ENCODE peak calls at places on chromosomes 11 and 22, in ten cellular contexts. M is HepG2, E is AG04450, U is activated B cell treated with CpG ODN at 0.5 μM for 24 hours, R is dorsolateral prefrontal cortex, I is choroid plexus epithelial cell, N is GM10248, A is neural progenitor cell, K is HL-60, G is endothelial cell of umbilical vein. Z is an unnamed sample.

GRCh38 chr11:104556606-104557301 is 341.5 kb downstream of the CASP12 start:
- DNase-seq in A (no peak), K (no peak), I (no peak), G (no peak), R (no peak), M (no peak), N (no peak), E (no peak), U (no peak), Z (no peak)

GRCh38 chr11:70948416-70948815 is 304.0 kb downstream of the SHANK2 start:
- DNase-seq in G (no peak), K (no peak), N (no peak), E (no peak), A (no peak), U (no peak), I (no peak), M (no peak), R (no peak), Z (no peak)

GRCh38 chr11:107705027-107705426 is 6.8 kb downstream of the SLN start:
- DNase-seq in N (no peak), M (no peak), U (no peak), G (peak; percentile 48), R (no peak), K (no peak), I (peak; percentile 72), A (no peak), E (peak; percentile 34), Z (peak; percentile 83)

GRCh38 chr11:3942160-3942955 is 86.9 kb downstream of the STIM1 start:
- DNase-seq in E (no peak), M (peak; percentile 84), R (no peak), I (peak; percentile 30), A (no peak), U (no peak), K (no peak), G (no peak), N (no peak), Z (no peak)

GRCh38 chr11:40027737-40028136 is 1431.7 kb downstream of the LRRC4C start:
- DNase-seq in R (no peak), N (no peak), G (no peak), I (no peak), U (no peak), E (no peak), M (no peak), K (no peak), A (no peak), Z (no peak)

GRCh38 chr11:115665958-115666357 is 161.7 kb upstream of the CADM1 start:
- DNase-seq in G (no peak), K (no peak), A (no peak), M (no peak), N (no peak), U (no peak), R (no peak), I (no peak), E (no peak), Z (no peak)

GRCh38 chr11:62245271-62245753 is 3.3 kb downstream of the SCGB1D2 start:
- DNase-seq in U (no peak), M (peak; percentile 50), A (peak; percentile 72), I (peak; percentile 58), N (peak; percentile 30), R (no peak), E (no peak), K (peak; percentile 5), G (peak; percentile 51), Z (peak; percentile 18)

GRCh38 chr11:65308281-65308891 is 6.3 kb upstream of the CDC42EP2 start:
- DNase-seq in G (peak; percentile 58), N (no peak), K (no peak), E (no peak), I (peak; percentile 35), A (no peak), U (no peak), R (no peak), M (no peak), Z (no peak)

DNA sequence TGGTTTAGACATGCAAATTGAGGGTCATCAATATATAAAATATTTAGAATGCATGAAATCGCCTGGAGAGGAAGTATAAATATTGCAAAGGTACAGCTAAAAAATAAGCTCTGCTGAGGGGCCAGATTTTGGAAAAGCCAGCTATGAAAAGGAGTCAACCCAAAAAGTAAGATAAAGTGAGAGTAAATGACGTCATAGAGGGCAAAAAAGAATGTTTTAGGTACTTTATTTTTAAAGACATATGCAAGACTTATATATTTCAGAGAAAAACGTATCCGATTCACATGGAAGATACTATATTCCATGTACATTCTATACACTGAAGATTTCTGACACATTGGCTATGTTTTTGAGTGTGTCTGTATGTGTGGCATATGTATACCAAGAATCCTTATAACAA is 13.6 kb downstream of the GRM5 start:
- DNase-seq in K (no peak), M (no peak), E (no peak), R (no peak), G (no peak), U (no peak), A (no peak), N (no peak), I (no peak), Z (no peak)
- TF ChIP-seq CTCF in K (no peak), M (no peak), E (no peak), R (no peak), G (no peak), U (no peak), A (no peak), N (no peak), I (no peak), Z (no peak)

GRCh38 chr11:131864205-131864604 is 493.8 kb downstream of the NTM start:
- DNase-seq in U (no peak), K (no peak), I (no peak), R (no peak), N (no peak), A (peak; percentile 60), E (no peak), G (peak; percentile 36), M (no peak), Z (no peak)

GRCh38 chr11:131867457-131868257 is 497.2 kb downstream of the NTM start:
- DNase-seq in A (peak; percentile 84), N (peak; percentile 76), G (peak; percentile 80), U (no peak), M (peak; percentile 20), I (peak; percentile 95), K (peak; percentile 6), E (peak; percentile 81), R (peak; percentile 76), Z (peak; percentile 81)

GRCh38 chr11:131865860-131866259 is 495.4 kb downstream of the NTM start:
- DNase-seq in G (no peak), A (no peak), M (no peak), K (no peak), E (no peak), I (no peak), N (no peak), U (no peak), R (no peak), Z (no peak)

GRCh38 chr11:131868769-131869482 is 498.5 kb downstream of the NTM start:
- DNase-seq in M (no peak), E (no peak), A (no peak), I (peak; percentile 51), N (no peak), R (no peak), K (no peak), G (peak; percentile 55), U (no peak), Z (no peak)

DNA sequence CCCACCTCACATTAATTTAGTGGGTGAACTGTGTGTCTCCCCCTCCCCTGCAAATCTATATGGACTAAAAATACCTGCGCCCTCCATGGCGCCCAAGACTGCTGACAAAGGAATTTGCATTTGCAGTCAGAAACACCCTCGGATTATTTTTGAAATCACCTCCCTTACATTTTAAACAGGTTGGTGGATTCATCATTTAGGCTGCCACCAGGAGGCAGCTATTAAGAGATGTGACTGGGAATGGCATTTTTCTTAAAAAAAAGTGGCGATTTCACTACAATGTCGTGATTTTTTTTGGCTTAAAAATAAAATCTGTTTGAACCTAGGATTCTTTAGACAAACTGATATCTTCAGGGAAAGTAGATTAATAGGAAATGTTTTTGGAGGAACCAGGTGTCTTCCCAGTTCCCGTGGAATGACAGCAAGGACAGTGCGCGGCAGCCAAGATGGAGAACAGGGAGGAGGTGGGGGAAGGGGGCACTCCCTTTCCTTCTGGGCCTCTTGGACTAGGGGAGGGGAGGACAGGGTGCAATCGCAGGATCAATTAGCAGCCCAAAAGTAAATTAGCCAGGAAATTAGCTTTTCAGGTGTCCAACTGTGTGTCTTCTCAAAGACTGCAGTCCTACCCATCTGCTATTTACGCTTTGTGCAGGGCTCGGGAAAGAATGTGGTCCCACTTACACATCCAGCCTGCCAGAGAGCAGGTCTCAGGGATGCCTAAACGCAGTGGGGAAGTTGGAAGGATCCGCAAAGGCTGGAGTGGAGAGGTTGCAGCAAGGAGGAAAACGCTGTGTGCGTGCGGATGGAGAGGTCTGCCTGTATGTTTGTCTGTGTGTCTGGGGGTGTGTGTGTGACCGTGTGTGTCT is 496.4 kb downstream of the NTM start:
- DNase-seq in N (no peak), I (no peak), R (no peak), M (no peak), A (peak; percentile 61), K (no peak), U (no peak), G (no peak), E (no peak), Z (no peak)
- TF ChIP-seq CTCF in N (no peak), I (peak; percentile 40), R (no peak), M (no peak), A (peak; percentile 38), K (no peak), U (no peak), G (no peak), E (no peak), Z (peak; percentile 24)

GRCh38 chr22:39662677-39663034 is 92.1 kb downstream of the CACNA1I start:
- DNase-seq in I (no peak), R (no peak), A (peak; percentile 55), E (no peak), M (no peak), K (no peak), N (no peak), U (no peak), G (no peak), Z (no peak)
- TF ChIP-seq CTCF in I (no peak), R (no peak), A (peak; percentile 25), E (no peak), M (no peak), K (no peak), N (no peak), U (no peak), G (no peak), Z (no peak)

GRCh38 chr22:33865248-33865647 is 55.0 kb downstream of the LARGE1 start:
- DNase-seq in I (no peak), E (no peak), K (no peak), G (no peak), R (no peak), U (no peak), N (no peak), A (no peak), M (peak; percentile 61), Z (no peak)

GRCh38 chr22:33867118-33867863 is 53.0 kb downstream of the LARGE1 start:
- DNase-seq in E (no peak), G (no peak), U (no peak), A (no peak), K (no peak), I (peak; percentile 46), R (no peak), M (peak; percentile 48), N (no peak), Z (no peak)

GRCh38 chr22:33865996-33866395 is 54.3 kb downstream of the LARGE1 start:
- DNase-seq in K (no peak), A (no peak), U (no peak), M (no peak), G (no peak), E (no peak), N (no peak), I (no peak), R (no peak), Z (no peak)

GRCh38 chr22:33866521-33866920 is 53.8 kb downstream of the LARGE1 start:
- DNase-seq in G (no peak), U (no peak), M (no peak), A (no peak), E (no peak), K (no peak), R (no peak), I (no peak), N (no peak), Z (no peak)

GRCh38 chr22:33864723-33865130 is 55.5 kb downstream of the LARGE1 start:
- DNase-seq in G (no peak), M (peak; percentile 63), A (no peak), N (peak; percentile 23), I (peak; percentile 57), U (no peak), R (no peak), K (no peak), E (no peak), Z (no peak)
- TF ChIP-seq CTCF in G (no peak), M (no peak), A (no peak), N (no peak), I (no peak), U (no peak), R (no peak), K (no peak), E (no peak), Z (no peak)